ENCODE peak calls at places on chromosomes 5 and 9, in ten cellular contexts. V, W, T, R, Q, H, N, Y, O and I are unnamed samples.

GRCh38 chr5:28710360-28710759 is 1672.0 kb upstream of the CDH9 start:
- DNase-seq in T (no peak), R (no peak), H (no peak), Q (no peak), O (no peak), V (no peak), W (no peak), Y (no peak), N (no peak), I (no peak)

GRCh38 chr5:80216096-80216495 is 39.8 kb downstream of the SERINC5 start:
- DNase-seq in R (no peak), W (no peak), O (no peak), V (no peak), Q (no peak), N (no peak), T (no peak), Y (no peak), H (no peak), I (no peak)

GRCh38 chr9:121924700-121925099 is 168.4 kb downstream of the TTLL11 start:
- DNase-seq in V (no peak), W (no peak), O (no peak), Y (no peak), R (no peak), H (no peak), Q (no peak), N (no peak), T (no peak), I (no peak)

GRCh38 chr5:163396941-163397340 is 40.5 kb upstream of the CCNG1 start:
- DNase-seq in N (no peak), T (no peak), R (no peak), H (peak; percentile 30), W (no peak), Y (no peak), O (no peak), Q (no peak), V (no peak), I (no peak)

GRCh38 chr5:59665086-59665831 is 228.3 kb downstream of the PDE4D start:
- DNase-seq in Q (peak; percentile 16), W (peak; percentile 60), T (no peak), O (no peak), H (no peak), V (no peak), Y (no peak), N (no peak), R (no peak), I (no peak)

GRCh38 chr9:21060919-21061561 is 16.7 kb downstream of the IFNB1 start:
- DNase-seq in W (peak; percentile 12), Q (no peak), Y (no peak), R (no peak), N (no peak), O (no peak), T (no peak), V (no peak), H (peak; percentile 69), I (peak; percentile 50)

GRCh38 chr9:7901676-7902075 is 102.1 kb upstream of the DMAC1 start:
- DNase-seq in O (no peak), W (peak; percentile 34), V (no peak), N (no peak), H (no peak), Y (no peak), T (no peak), Q (peak; percentile 19), R (no peak), I (no peak)

GRCh38 chr9:4417578-4418325 is 72.5 kb upstream of the SLC1A1 start:
- DNase-seq in Y (no peak), O (no peak), W (peak; percentile 82), R (no peak), V (no peak), Q (peak; percentile 80), H (no peak), T (no peak), N (no peak), I (no peak)

GRCh38 chr5:146767534-146767933 is 111.0 kb downstream of the PPP2R2B start:
- DNase-seq in V (no peak), Q (no peak), T (no peak), O (no peak), N (no peak), W (no peak), R (no peak), H (no peak), Y (no peak), I (no peak)

DNA sequence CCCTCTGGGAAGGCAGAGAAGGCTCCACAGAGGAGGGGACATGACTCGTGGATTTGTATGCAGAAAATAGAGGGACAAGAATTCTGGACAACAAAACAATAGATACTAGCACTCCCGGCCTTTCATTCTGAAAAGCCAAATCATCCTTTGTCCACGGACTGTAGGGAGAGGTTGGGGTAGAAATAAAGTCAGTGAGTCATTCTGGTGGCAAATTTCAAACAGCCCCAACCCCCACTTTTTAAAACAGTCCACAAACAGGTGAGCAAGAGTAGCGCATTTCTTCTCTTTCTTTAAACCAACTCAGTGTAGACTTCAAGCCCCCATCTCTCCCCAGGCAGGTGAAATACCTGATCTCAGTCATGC is 56.1 kb downstream of the PTPDC1 start:
- DNase-seq in T (no peak), H (no peak), Y (no peak), V (no peak), N (no peak), R (no peak), Q (no peak), W (no peak), O (no peak), I (no peak)
- H3K4me3 ChIP-seq in T (no peak overlapping the region), H (no peak overlapping the region), Y (no peak overlapping the region), V (peak overlapping the region; percentile 10), N (no peak overlapping the region), R (no peak overlapping the region), Q (no peak overlapping the region), W (no peak overlapping the region), O (no peak overlapping the region), I (peak overlapping the region; percentile 28)

GRCh38 chr9:100601216-100601615 is 23.3 kb downstream of the CAVIN4 start:
- DNase-seq in Y (peak; percentile 72), T (peak; percentile 40), R (peak; percentile 59), W (peak; percentile 73), O (peak; percentile 38), Q (peak; percentile 73), V (no peak), N (no peak), H (peak; percentile 60), I (no peak)
- TF ChIP-seq CTCF in Y (peak; percentile 86), T (no peak), R (peak; percentile 64), W (peak; percentile 88), O (peak; percentile 35), Q (peak; percentile 87), V (peak; percentile 18), N (no peak), H (peak; percentile 80), I (peak; percentile 15)

DNA sequence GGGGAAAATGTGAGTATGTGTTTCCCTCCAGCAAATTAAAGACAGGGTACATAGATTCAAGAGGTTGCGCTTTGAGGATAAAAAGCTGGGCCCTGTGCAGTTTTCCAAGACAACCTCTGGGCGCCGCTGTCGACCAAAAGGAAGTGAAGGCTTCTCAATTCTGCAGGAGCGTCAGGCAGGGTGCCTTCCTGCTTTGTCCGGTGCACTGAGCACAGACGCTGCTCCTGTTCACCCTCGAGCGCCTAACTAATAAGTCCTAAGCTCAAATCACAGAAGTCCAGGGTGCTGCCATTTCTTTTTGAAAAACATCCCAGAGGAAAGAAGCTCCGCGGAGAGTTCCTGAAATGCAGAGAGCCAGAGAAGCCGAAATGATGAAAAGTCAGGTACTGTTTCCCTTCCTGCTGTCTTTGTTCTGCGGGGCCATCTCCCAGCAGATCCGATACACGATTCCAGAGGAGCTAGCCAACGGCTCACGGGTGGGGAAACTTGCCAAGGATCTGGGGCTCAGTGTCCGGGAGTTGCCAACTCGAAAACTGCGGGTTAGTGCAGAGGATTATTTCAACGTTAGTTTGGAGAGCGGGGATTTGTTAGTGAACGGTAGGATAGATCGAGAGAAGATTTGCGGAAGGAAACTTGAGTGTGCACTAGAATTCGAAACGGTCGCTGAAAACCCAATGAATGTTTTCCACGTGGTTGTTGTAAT is at the start of gene PCDHGB1:
- DNase-seq in O (no peak), Y (peak; percentile 79), Q (peak; percentile 49), T (no peak), V (no peak), W (peak; percentile 59), N (no peak), R (no peak), H (peak; percentile 81), I (no peak)
- H3K4me3 ChIP-seq in O (peak within 1 kb of the TSS; percentile 19), Y (peak within 1 kb of the TSS; percentile 54), Q (no peak within 1 kb of the TSS), T (no peak within 1 kb of the TSS), V (peak within 1 kb of the TSS; percentile 20), W (no peak within 1 kb of the TSS), N (peak within 1 kb of the TSS; percentile 49), R (peak within 1 kb of the TSS; percentile 43), H (peak within 1 kb of the TSS; percentile 58), I (peak within 1 kb of the TSS; percentile 34)

GRCh38 chr9:114047717-114048116 is 30.4 kb downstream of the AMBP start:
- DNase-seq in W (peak; percentile 10), Y (peak; percentile 15), Q (peak; percentile 25), H (peak; percentile 9), T (peak; percentile 40), O (peak; percentile 33), V (no peak), R (no peak), N (no peak), I (no peak)
- TF ChIP-seq CTCF in W (peak; percentile 22), Y (peak; percentile 64), Q (peak; percentile 42), H (no peak), T (peak; percentile 51), O (no peak), V (peak; percentile 10), R (no peak), N (no peak), I (no peak)

GRCh38 chr9:109310486-109310901 is 10.4 kb downstream of the EPB41L4B start:
- DNase-seq in R (no peak), Y (no peak), W (peak; percentile 62), T (no peak), O (no peak), V (no peak), N (no peak), Q (peak; percentile 53), H (no peak), I (no peak)
- H3K4me3 ChIP-seq in R (no peak overlapping the region), Y (no peak overlapping the region), W (no peak overlapping the region), T (no peak overlapping the region), O (no peak overlapping the region), V (no peak overlapping the region), N (no peak overlapping the region), Q (no peak overlapping the region), H (no peak overlapping the region), I (no peak overlapping the region)